ENCODE peak calls at places on chromosome 17, in six cellular contexts. J is AG09319, X is posterior cingulate gyrus, L is caudate nucleus, T is AG08396, D is myocyte. K is an unnamed sample.

GRCh38 chr17:5832886-5833285 is 237.3 kb upstream of the WSCD1 start:
- DNase-seq in D (no peak), J (peak; percentile 29), L (no peak), T (peak; percentile 38), X (no peak), K (no peak)

GRCh38 chr17:32909787-32910369 is 18.1 kb upstream of the TMEM98 start:
- DNase-seq in X (no peak), T (peak; percentile 79), D (peak; percentile 87), L (peak; percentile 41), J (peak; percentile 77), K (no peak)

GRCh38 chr17:38667099-38667786 is 7.5 kb downstream of the EPOP start:
- DNase-seq in T (peak; percentile 88), L (no peak), X (peak; percentile 89), D (peak; percentile 71), J (peak; percentile 32), K (peak; percentile 31)

GRCh38 chr17:59378621-59379194 is 47.3 kb downstream of the YPEL2 start:
- DNase-seq in L (no peak), D (peak; percentile 90), T (peak; percentile 81), J (no peak), X (no peak), K (no peak)

GRCh38 chr17:1487939-1488825 is 4.3 kb downstream of the MYO1C start:
- DNase-seq in T (peak; percentile 97), L (peak; percentile 48), J (peak; percentile 73), X (peak; percentile 92), D (peak; percentile 91), K (peak; percentile 88)

GRCh38 chr17:17728550-17729251 is 47.4 kb downstream of the RAI1 start:
- DNase-seq in L (no peak), J (no peak), D (no peak), X (no peak), T (no peak), K (no peak)

GRCh38 chr17:2703181-2703580 is 8.4 kb downstream of the CLUH start:
- DNase-seq in D (no peak), J (no peak), L (no peak), X (peak; percentile 59), T (no peak), K (no peak)

GRCh38 chr17:64920026-64920418 is 744 bp upstream of the LRRC37A3 start:
- DNase-seq in L (no peak), D (peak; percentile 19), T (peak; percentile 25), X (no peak), J (no peak), K (no peak)

GRCh38 chr17:77034677-77035424 is 105.9 kb upstream of the SEC14L1 start:
- DNase-seq in X (no peak), T (no peak), D (no peak), J (no peak), L (no peak), K (no peak)

GRCh38 chr17:1979182-1979980 is 45.8 kb downstream of the RTN4RL1 start:
- DNase-seq in J (no peak), D (no peak), T (no peak), X (peak; percentile 58), L (no peak), K (no peak)

GRCh38 chr17:72539981-72540897 is 419.4 kb downstream of the SOX9 start:
- DNase-seq in L (peak; percentile 34), T (peak; percentile 97), J (peak; percentile 40), X (peak; percentile 93), D (peak; percentile 81), K (peak; percentile 83)

GRCh38 chr17:32496348-32497078 is 9.7 kb downstream of the CDK5R1 start:
- DNase-seq in D (peak; percentile 94), T (peak; percentile 43), X (no peak), J (no peak), L (no peak), K (peak; percentile 85)

GRCh38 chr17:82020874-82021727 is 1.6 kb downstream of the CENPX start:
- DNase-seq in X (peak; percentile 94), L (peak; percentile 61), T (peak; percentile 85), J (peak; percentile 49), D (peak; percentile 75), K (peak; percentile 59)

GRCh38 chr17:77616243-77616731 is 342.2 kb upstream of the TNRC6C start:
- DNase-seq in D (no peak), T (no peak), J (no peak), L (no peak), X (no peak), K (no peak)

GRCh38 chr17:83199500-83200201 is 120.2 kb downstream of the METRNL start:
- DNase-seq in T (no peak), J (no peak), D (peak; percentile 67), X (peak; percentile 64), L (no peak), K (no peak)

GRCh38 chr17:74089869-74090464 is 113.5 kb upstream of the RPL38 start:
- DNase-seq in J (no peak), X (no peak), D (peak; percentile 1), T (no peak), L (peak; percentile 5), K (no peak)

GRCh38 chr17:2171725-2172446 is 117.0 kb downstream of the HIC1 start:
- DNase-seq in D (peak; percentile 82), J (peak; percentile 96), X (peak; percentile 64), L (no peak), T (peak; percentile 72), K (no peak)

K was measured in T1000.